ENCODE peak calls at places on chromosomes 16 and 17, in nine cellular contexts. W is tibial artery, V is prostate gland, P is left ventricle myocardium inferior, Z is heart left ventricle, B is A549, D is transverse colon, I is mammary epithelial cell, N is PC-9. Q is an unnamed sample. For H3K4me1, the result is how much of the 10 kb centered on the place peaks cover.

GRCh38 chr16:75385507-75386152 is 47.7 kb downstream of the CFDP1 start:
- DNase-seq in V (no peak), N (no peak), P (no peak), Z (peak), B (peak), D (no peak), I (peak), W (no peak), Q (no peak)

GRCh38 chr17:64507418-64507766 is 615 bp downstream of the CEP95 start:
- DNase-seq in V (peak), B (peak), D (no peak), I (peak), N (peak), Z (no peak), P (no peak), W (no peak), Q (no peak)

GRCh38 chr17:75087558-75088453 is at the start of gene SLC16A5:
- DNase-seq in W (peak), B (peak), V (peak), N (peak), D (peak), I (peak), P (peak), Z (peak), Q (peak)

GRCh38 chr17:80146121-80147034 is 550 bp downstream of the EIF4A3 start:
- DNase-seq in V (no peak), B (no peak), I (no peak), N (no peak), Z (peak), D (no peak), P (no peak), W (no peak), Q (no peak)

GRCh38 chr16:83066011-83066410 is 439.2 kb downstream of the CDH13 start:
- DNase-seq in V (no peak), D (no peak), W (no peak), B (no peak), N (no peak), P (no peak), I (no peak), Z (no peak), Q (no peak)

GRCh38 chr17:61402978-61403845 is 3.6 kb downstream of the TBX2 start:
- DNase-seq in D (no peak), Z (no peak), W (peak), B (no peak), V (no peak), N (no peak), I (no peak), P (no peak), Q (no peak)

GRCh38 chr17:45132569-45133463 is 501 bp upstream of the PLCD3 start:
- DNase-seq in I (peak), V (peak), P (peak), N (peak), Z (peak), D (peak), W (peak), B (peak), Q (peak)

GRCh38 chr16:19287241-19287640 is 1.7 kb downstream of the CLEC19A start:
- DNase-seq in N (no peak), P (no peak), B (no peak), Z (no peak), I (no peak), D (no peak), W (no peak), V (no peak), Q (no peak)

GRCh38 chr17:64480951-64481350 is 15.9 kb downstream of the POLG2 start:
- DNase-seq in B (no peak), I (no peak), N (no peak), P (no peak), W (no peak), V (no peak), Z (no peak), D (no peak), Q (no peak)

GRCh38 chr16:67910162-67910561 is 17.1 kb downstream of the PSKH1 start:
- DNase-seq in V (no peak), P (no peak), N (no peak), W (no peak), B (no peak), I (peak), D (no peak), Z (no peak), Q (no peak)

GRCh38 chr17:81831957-81832607 is 1.0 kb downstream of the MCRIP1 start:
- DNase-seq in Z (no peak), N (no peak), P (no peak), D (no peak), V (no peak), W (peak), B (no peak), I (peak), Q (no peak)

GRCh38 chr16:67305216-67306071 is 21.1 kb downstream of the KCTD19 start:
- DNase-seq in I (no peak), N (no peak), V (no peak), W (peak), D (no peak), Z (no peak), P (no peak), B (no peak), Q (no peak)

GRCh38 chr16:13453325-13453724 is 466.6 kb upstream of the ERCC4 start:
- DNase-seq in V (no peak), Z (no peak), P (no peak), W (no peak), D (no peak), N (peak), B (no peak), I (peak), Q (no peak)

GRCh38 chr17:45021607-45022287 is 29.7 kb downstream of the DCAKD start:
- DNase-seq in N (peak), W (peak), B (peak), P (peak), V (peak), I (peak), D (peak), Z (peak), Q (no peak)

GRCh38 chr17:80824549-80825470 is 166.8 kb upstream of the CHMP6 start:
- DNase-seq in W (peak), N (no peak), P (no peak), D (no peak), V (no peak), B (no peak), I (no peak), Z (no peak), Q (no peak)

GRCh38 chr17:41383690-41384089 is 1.6 kb upstream of the KRT34 start:
- DNase-seq in B (no peak), W (no peak), Z (no peak), P (no peak), I (no peak), D (no peak), N (no peak), V (no peak), Q (no peak)

GRCh38 chr16:86605950-86606349 is 27.6 kb downstream of the FOXL1 start:
- DNase-seq in Z (no peak), N (no peak), V (no peak), B (no peak), P (no peak), I (no peak), W (peak), D (no peak), Q (no peak)

GRCh38 chr16:12211870-12212690 is 235.5 kb downstream of the SNX29 start:
- DNase-seq in D (no peak), I (no peak), Z (no peak), W (no peak), V (no peak), B (no peak), N (no peak), P (no peak), Q (no peak)

GRCh38 chr17:61551255-61551742 is 39.7 kb downstream of the NACA2 start:
- DNase-seq in D (no peak), V (no peak), B (peak), I (no peak), N (no peak), P (no peak), W (no peak), Z (no peak), Q (no peak)

GRCh38 chr17:47638903-47639302 is 10.8 kb upstream of the KPNB1 start:
- DNase-seq in I (no peak), B (no peak), Z (no peak), N (no peak), W (no peak), D (no peak), V (no peak), P (no peak), Q (no peak)

GRCh38 chr17:43461185-43461584 is 22.6 kb upstream of the DHX8 start:
- DNase-seq in I (no peak), V (no peak), Z (no peak), D (no peak), W (no peak), B (no peak), N (no peak), P (no peak), Q (no peak)

GRCh38 chr17:27340575-27340974 is 46.7 kb downstream of the WSB1 start:
- DNase-seq in I (no peak), D (no peak), B (no peak), N (no peak), V (no peak), Z (no peak), W (peak), P (no peak), Q (no peak)

GRCh38 chr16:30934827-30935557 is 11.6 kb downstream of the FBXL19 start:
- DNase-seq in Z (no peak), I (peak), P (no peak), N (peak), B (peak), D (peak), W (no peak), V (no peak), Q (no peak)

GRCh38 chr16:23691483-23692189 is 12.9 kb downstream of the PLK1 start:
- DNase-seq in N (peak), P (no peak), Z (no peak), W (no peak), D (no peak), V (no peak), B (no peak), I (no peak), Q (no peak)

GRCh38 chr17:76544916-76545365 is 5.1 kb downstream of the PRCD start:
- DNase-seq in I (no peak), B (no peak), W (peak), N (no peak), D (no peak), Z (no peak), P (no peak), V (no peak), Q (no peak)

GRCh38 chr16:67055712-67056487 is 27.0 kb downstream of the CBFB start:
- DNase-seq in W (no peak), D (no peak), B (peak), I (peak), V (no peak), Z (no peak), P (no peak), N (no peak), Q (no peak)

GRCh38 chr17:19492140-19492539 is 41.5 kb upstream of the SLC47A1 start:
- DNase-seq in Z (no peak), N (no peak), W (no peak), I (no peak), V (no peak), P (no peak), D (no peak), B (no peak), Q (no peak)

GRCh38 chr16:89115216-89115949 is 21.7 kb downstream of the ACSF3 start:
- DNase-seq in I (peak), V (peak), Z (peak), W (peak), P (peak), D (peak), B (no peak), N (peak), Q (peak)

GRCh38 chr16:11412965-11413887 is 68.0 kb downstream of the RMI2 start:
- DNase-seq in I (no peak), Z (no peak), B (no peak), N (no peak), W (no peak), D (no peak), P (no peak), V (no peak), Q (no peak)

GRCh38 chr17:9668532-9668931 is 23.2 kb downstream of the USP43 start:
- DNase-seq in B (no peak), Z (no peak), I (peak), P (no peak), D (no peak), W (no peak), V (no peak), N (peak), Q (no peak)

GRCh38 chr17:77319211-77320031 is 178.7 kb downstream of the SEC14L1 start:
- DNase-seq in D (peak), I (peak), W (peak), B (peak), N (peak), P (peak), Z (peak), V (peak), Q (no peak)

GRCh38 chr17:5516060-5516792 is 29.9 kb downstream of the MIS12 start:
- DNase-seq in P (no peak), Z (no peak), W (no peak), I (peak), N (peak), V (no peak), B (peak), D (no peak), Q (no peak)

GRCh38 chr17:76550712-76551615 is 11.1 kb downstream of the PRCD start:
- DNase-seq in Z (no peak), D (no peak), I (peak), N (no peak), B (no peak), V (peak), W (no peak), P (no peak), Q (no peak)

GRCh38 chr16:67129422-67129821 is 19.7 kb downstream of the PHAF1 start:
- DNase-seq in D (no peak), Z (no peak), N (no peak), V (no peak), P (no peak), B (no peak), I (no peak), W (no peak), Q (no peak)

GRCh38 chr17:68456529-68457167 is 648 bp downstream of the WIPI1 start:
- DNase-seq in W (peak), B (peak), I (peak), V (peak), Z (peak), D (peak), P (peak), N (peak), Q (no peak)

GRCh38 chr17:81387235-81388060 is 7.8 kb upstream of the BAHCC1 start:
- DNase-seq in P (peak), V (peak), B (peak), N (peak), Z (peak), I (no peak), W (peak), D (peak), Q (no peak)

GRCh38 chr17:65359016-65359415 is 202.4 kb downstream of the AXIN2 start:
- DNase-seq in D (no peak), I (peak), N (peak), Z (no peak), V (no peak), P (no peak), B (no peak), W (no peak), Q (no peak)

GRCh38 chr17:56785396-56785795 is 48.3 kb downstream of the C17orf67 start:
- DNase-seq in D (no peak), P (no peak), I (peak), V (no peak), W (no peak), B (no peak), N (no peak), Z (no peak), Q (no peak)

GRCh38 chr17:11296994-11297393 is 56.0 kb downstream of the SHISA6 start:
- DNase-seq in P (no peak), Z (no peak), D (no peak), W (no peak), V (no peak), B (peak), I (no peak), N (no peak), Q (no peak)

GRCh38 chr17:71486171-71486740 is 634.6 kb upstream of the SOX9 start:
- DNase-seq in I (peak), B (no peak), W (no peak), V (no peak), P (no peak), N (no peak), D (no peak), Z (no peak), Q (no peak)

DNA sequence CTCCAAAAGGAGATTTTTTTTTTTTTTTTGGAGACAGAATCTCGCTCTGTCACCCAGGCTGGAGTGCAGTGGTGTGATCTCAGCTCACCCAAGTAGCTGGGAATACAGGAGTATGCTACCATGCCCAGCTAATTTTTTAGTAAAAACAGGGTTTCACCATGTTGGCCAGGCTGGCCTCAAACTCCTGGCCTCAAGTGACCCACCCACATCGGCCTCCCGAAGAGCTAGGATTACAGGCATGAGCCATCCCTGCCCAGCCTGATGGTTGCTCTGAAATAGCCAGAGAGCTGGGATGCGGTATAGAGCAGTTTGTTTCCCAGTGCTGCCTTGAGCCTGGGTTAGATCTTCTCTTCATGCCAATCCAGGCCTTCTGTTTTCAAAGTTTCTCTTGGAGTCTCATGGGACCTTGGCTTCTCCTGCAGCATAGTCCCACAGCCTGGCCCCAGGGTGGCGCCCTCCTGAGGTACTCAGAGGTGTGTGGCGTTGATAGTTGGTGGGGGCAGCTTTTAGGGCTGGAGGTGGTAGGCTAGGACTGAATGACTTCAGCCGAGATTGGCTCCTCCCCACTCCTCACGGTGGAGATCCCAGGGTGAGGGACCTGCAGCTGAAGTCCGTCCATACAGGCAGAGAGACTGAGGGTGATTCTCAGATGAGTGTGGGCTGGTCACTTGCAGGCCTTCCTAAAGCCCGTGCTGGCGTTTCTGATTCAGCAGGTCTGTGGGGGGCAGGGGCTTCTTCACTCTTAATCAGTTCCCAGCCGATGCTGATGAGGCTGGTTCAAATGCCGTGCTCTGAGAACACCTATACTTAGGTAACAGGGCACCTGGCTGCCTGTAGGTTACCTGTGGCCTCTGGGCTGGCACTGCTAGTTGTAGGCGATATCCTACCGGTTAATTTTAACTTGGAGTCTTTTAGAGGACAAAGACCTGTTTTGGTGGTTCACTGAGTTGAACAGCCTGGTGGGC is 52.0 kb downstream of the TNFRSF13B start:
- DNase-seq in P (peak), N (no peak), B (no peak), D (peak), Z (no peak), I (no peak), V (no peak), W (peak), Q (no peak)
- H3K27ac ChIP-seq in P (no peak), N (no peak), B (no peak), D (no peak), Z (no peak), I (no peak), V (no peak), W (no peak), Q (no peak)

DNA sequence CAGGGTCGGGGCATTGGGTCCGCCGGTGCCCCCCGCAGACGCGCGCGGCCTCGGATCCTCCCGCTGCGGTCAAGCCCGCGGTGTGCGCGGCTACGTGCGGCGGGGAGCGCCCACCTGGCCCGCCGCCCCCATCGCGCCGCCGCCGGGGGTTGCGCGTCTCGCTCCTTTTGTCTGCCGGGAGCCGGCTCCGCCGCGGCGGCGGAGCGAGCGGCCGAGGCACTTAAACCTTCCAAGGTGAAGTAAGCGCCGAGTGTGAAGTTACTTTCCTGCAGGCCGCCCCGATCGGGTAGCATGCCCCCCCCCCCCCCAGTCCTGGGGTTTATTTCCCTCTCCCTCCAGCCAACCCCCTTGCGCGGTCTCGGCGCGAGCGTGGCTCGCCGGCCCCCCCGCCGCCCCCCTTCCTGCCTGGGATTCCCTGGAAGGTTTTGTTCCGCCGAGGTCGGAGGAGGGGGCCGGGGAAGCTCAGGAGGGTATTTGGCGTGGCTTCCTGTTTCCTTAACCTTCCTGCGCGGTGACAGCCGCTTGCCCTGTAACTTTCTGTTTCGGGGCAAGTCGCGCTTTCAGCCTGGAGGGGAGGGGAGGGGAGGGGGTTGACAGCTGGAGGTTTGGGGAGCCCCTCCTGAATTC is 56.6 kb upstream of the GSE1 start:
- DNase-seq in V (peak), Z (peak), W (peak), I (peak), P (no peak), D (peak), N (peak), B (peak), Q (no peak)
- H3K4me1 ChIP-seq in V (under half), Z (under half), W (under half), I (under half), P (half or more), D (under half), N (under half), B (under half), Q (under half)

DNA sequence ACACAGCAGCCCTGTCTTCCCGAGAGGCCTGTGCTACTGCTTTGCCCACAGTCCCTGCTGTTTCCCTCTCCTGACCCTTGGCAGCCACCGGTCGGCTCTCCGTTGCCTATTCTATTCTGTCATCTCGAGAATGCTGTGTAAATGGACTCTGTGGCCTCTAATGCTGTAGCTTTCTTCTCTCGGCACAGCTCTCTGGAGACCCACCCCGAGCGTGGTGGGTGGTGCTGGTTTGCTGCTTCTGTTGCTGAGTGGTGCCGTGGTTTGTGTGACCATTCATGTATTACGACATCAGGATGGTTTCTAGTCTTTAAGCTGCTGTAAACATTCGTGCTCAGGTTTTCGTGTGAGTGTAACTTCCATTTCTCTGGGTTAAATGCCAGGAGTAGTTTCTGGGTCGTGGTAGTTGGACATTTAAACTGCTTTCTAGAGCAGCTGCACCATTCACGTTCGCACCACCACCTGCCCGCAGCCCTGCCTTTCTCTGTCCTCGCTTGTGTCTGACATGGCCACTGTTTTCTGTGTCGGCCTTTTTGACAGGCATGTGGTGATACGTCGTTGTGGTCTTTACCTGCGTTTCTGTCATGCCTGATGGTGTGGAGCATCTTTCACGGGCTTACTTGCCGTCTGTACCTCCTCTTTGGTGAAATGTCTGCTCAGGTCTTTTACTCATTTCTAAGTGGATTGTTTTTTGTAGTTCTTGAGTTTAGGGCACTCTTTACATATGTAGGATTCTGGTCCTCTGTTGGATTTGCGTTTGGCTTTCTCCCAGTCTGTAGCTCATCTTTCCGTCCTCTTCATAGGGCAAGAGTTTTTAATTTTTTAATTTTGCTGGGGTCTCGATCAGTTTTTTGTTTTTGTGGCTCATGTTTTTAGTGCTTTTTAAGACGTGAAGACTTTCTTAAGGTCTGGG is 47.7 kb upstream of the ZNF750 start:
- DNase-seq in D (no peak), N (no peak), V (no peak), P (no peak), B (no peak), Z (no peak), I (no peak), W (no peak), Q (no peak)
- TF ChIP-seq CTCF in D (no peak), N (no peak), V (no peak), P (no peak), B (no peak), Z (no peak), I (no peak), W (no peak), Q (no peak)

GRCh38 chr16:85591381-85591780 is 21.7 kb upstream of the GSE1 start:
- DNase-seq in P (no peak), B (no peak), V (no peak), Z (no peak), D (no peak), I (no peak), N (no peak), W (no peak), Q (no peak)
- H3K27ac ChIP-seq in P (no peak), B (no peak), V (no peak), Z (no peak), D (no peak), I (no peak), N (no peak), W (no peak), Q (no peak)

GRCh38 chr17:79118924-79119323 is 44.3 kb downstream of the ENGASE start:
- DNase-seq in N (no peak), Z (no peak), P (no peak), W (no peak), B (no peak), V (no peak), D (no peak), I (no peak), Q (no peak)
- H3K4me1 ChIP-seq in N (under half), Z (under half), P (under half), W (under half), B (under half), V (under half), D (under half), I (under half), Q (under half)